ENCODE peak calls at places on chromosomes 13 and 19, in four cellular contexts. U is heart left ventricle, A is NCI-H1105, F is iris pigment epithelial cell. Y is an unnamed sample.

GRCh38 chr19:48928164-48929005 is 5.1 kb upstream of the DHDH start:
- DNase-seq in U (no peak), A (no peak), F (no peak), Y (no peak)

GRCh38 chr13:101489635-101490034 is 37.2 kb downstream of the ITGBL1 start:
- DNase-seq in U (no peak), A (no peak), F (peak; percentile 84), Y (no peak)

GRCh38 chr19:40799558-40800338 is 757 bp downstream of the EGLN2 start:
- DNase-seq in U (peak; percentile 87), A (no peak), F (no peak), Y (peak; percentile 89)

GRCh38 chr19:3607398-3608078 is 863 bp upstream of the TBXA2R start:
- DNase-seq in U (no peak), A (no peak), F (peak; percentile 15), Y (peak; percentile 88)

GRCh38 chr13:45678282-45678681 is 23.8 kb upstream of the CBY2 start:
- DNase-seq in U (no peak), A (no peak), F (no peak), Y (no peak)

GRCh38 chr19:8423821-8424223 is 10.7 kb downstream of the MARCHF2 start:
- DNase-seq in U (peak; percentile 94), A (no peak), F (peak; percentile 98), Y (peak; percentile 97)

GRCh38 chr19:14381689-14382474 is 638 bp downstream of the ADGRE5 start:
- DNase-seq in U (no peak), A (no peak), F (peak; percentile 27), Y (peak; percentile 77)

GRCh38 chr13:71829542-71829941 is 37.5 kb downstream of the DACH1 start:
- DNase-seq in U (no peak), A (no peak), F (no peak), Y (no peak)

GRCh38 chr19:47765522-47766358 is 12.8 kb upstream of the SELENOW start:
- DNase-seq in U (peak; percentile 87), A (no peak), F (peak; percentile 50), Y (peak; percentile 76)

GRCh38 chr13:36258831-36259230 is 38.8 kb downstream of the CCDC169 start:
- DNase-seq in U (no peak), A (no peak), F (no peak), Y (no peak)

GRCh38 chr13:79349011-79349410 is 57.0 kb downstream of the RBM26 start:
- DNase-seq in U (no peak), A (no peak), F (no peak), Y (no peak)

GRCh38 chr19:16376649-16377048 is 52.0 kb downstream of the KLF2 start:
- DNase-seq in U (no peak), A (no peak), F (no peak), Y (peak; percentile 44)

GRCh38 chr19:35398570-35398969 is 27.7 kb downstream of the GPR42 start:
- DNase-seq in U (no peak), A (no peak), F (no peak), Y (no peak)

GRCh38 chr19:21604941-21605548 is 99.6 kb downstream of the ZNF429 start:
- DNase-seq in U (no peak), A (peak; percentile 33), F (peak; percentile 29), Y (no peak)

GRCh38 chr13:80386001-80386400 is 45.1 kb upstream of the SPRY2 start:
- DNase-seq in U (no peak), A (no peak), F (no peak), Y (no peak)

GRCh38 chr19:485583-486236 is 10.6 kb upstream of the MADCAM1 start:
- DNase-seq in U (no peak), A (peak; percentile 34), F (peak; percentile 40), Y (no peak)

GRCh38 chr13:51033431-51034185 is 77.5 kb downstream of the C13orf42 start:
- DNase-seq in U (no peak), A (no peak), F (no peak), Y (no peak)

GRCh38 chr19:43727593-43727853 is 11.6 kb downstream of the IRGC start:
- DNase-seq in U (no peak), A (no peak), F (no peak), Y (no peak)

GRCh38 chr13:39012608-39013007 is 22.0 kb upstream of the STOML3 start:
- DNase-seq in U (no peak), A (no peak), F (no peak), Y (no peak)

GRCh38 chr19:4376991-4377781 is 23.2 kb downstream of the SH3GL1 start:
- DNase-seq in U (no peak), A (no peak), F (no peak), Y (peak; percentile 53)

GRCh38 chr19:4053423-4054324 is 13.0 kb downstream of the ZBTB7A start:
- DNase-seq in U (no peak), A (no peak), F (no peak), Y (no peak)

GRCh38 chr19:48203227-48203793 is 32.8 kb downstream of the ZSWIM9 start:
- DNase-seq in U (no peak), A (no peak), F (no peak), Y (no peak)

GRCh38 chr19:19138110-19138981 is at the start of gene TMEM161A:
- DNase-seq in U (peak; percentile 97), A (peak; percentile 92), F (peak; percentile 99), Y (peak; percentile 98)

GRCh38 chr19:35066691-35067563 is 25.4 kb downstream of the HPN start:
- DNase-seq in U (peak; percentile 91), A (peak; percentile 24), F (peak; percentile 80), Y (peak; percentile 91)

GRCh38 chr13:52127783-52128702 is 830 bp downstream of the NEK5 start:
- DNase-seq in U (no peak), A (peak; percentile 46), F (peak; percentile 61), Y (peak; percentile 55)

GRCh38 chr13:37685206-37685605 is 86.6 kb upstream of the POSTN start:
- DNase-seq in U (no peak), A (no peak), F (peak; percentile 76), Y (no peak)

GRCh38 chr19:37905936-37906867 is at the start of gene WDR87:
- DNase-seq in U (peak; percentile 64), A (peak; percentile 74), F (no peak), Y (peak; percentile 37)

GRCh38 chr13:75437582-75438318 is 44.2 kb downstream of the TBC1D4 start:
- DNase-seq in U (no peak), A (no peak), F (peak; percentile 56), Y (no peak)

GRCh38 chr19:35425682-35426081 is 22.4 kb upstream of the FFAR2 start:
- DNase-seq in U (no peak), A (no peak), F (no peak), Y (peak; percentile 20)

GRCh38 chr19:13401388-13401787 is 104.9 kb downstream of the CACNA1A start:
- DNase-seq in U (no peak), A (no peak), F (peak; percentile 74), Y (no peak)

GRCh38 chr19:12913871-12914690 is 5.0 kb downstream of the SYCE2 start:
- DNase-seq in U (no peak), A (no peak), F (no peak), Y (no peak)

GRCh38 chr13:98473135-98473791 is 103.6 kb downstream of the STK24 start:
- DNase-seq in U (no peak), A (no peak), F (no peak), Y (no peak)

GRCh38 chr13:49219647-49220034 is 497 bp upstream of the MLNR start:
- DNase-seq in U (no peak), A (no peak), F (no peak), Y (no peak)

GRCh38 chr19:46945668-46946067 is 74.0 kb upstream of the NPAS1 start:
- DNase-seq in U (no peak), A (no peak), F (no peak), Y (no peak)

GRCh38 chr13:113882266-113882627 is 18.4 kb upstream of the GAS6 start:
- DNase-seq in U (peak; percentile 84), A (no peak), F (no peak), Y (peak; percentile 82)

GRCh38 chr13:40613192-40613818 is 53.1 kb downstream of the FOXO1 start:
- DNase-seq in U (no peak), A (no peak), F (no peak), Y (peak; percentile 60)

Y was measured in aorta.